ENCODE peak calls at places on chromosomes 13 and 19, in ten cellular contexts. X, C, V, S, M, F, Q, P, J and L are unnamed samples.

GRCh38 chr19:47373246-47374240 is 24.4 kb downstream of the DHX34 start:
- DNase-seq in M (no peak), C (no peak), Q (no peak), X (no peak), J (no peak), S (no peak), P (no peak), V (no peak), F (no peak), L (no peak)

GRCh38 chr19:771332-771785 is 20.4 kb downstream of the MISP start:
- DNase-seq in M (no peak), P (no peak), J (no peak), X (peak), S (no peak), V (peak), F (no peak), Q (peak), C (no peak), L (no peak)

GRCh38 chr19:40601061-40601973 is at the start of gene LTBP4:
- DNase-seq in M (peak), S (no peak), P (no peak), C (peak), F (peak), V (peak), X (no peak), J (no peak), Q (no peak), L (no peak)

GRCh38 chr13:110306960-110307696 is at the start of the genes COL4A1 and COL4A2:
- DNase-seq in C (no peak), S (no peak), X (no peak), V (peak), M (peak), Q (peak), J (peak), P (no peak), F (peak), L (no peak)

GRCh38 chr13:34462843-34463242 is 479.2 kb upstream of the NBEA start:
- DNase-seq in C (no peak), S (no peak), Q (peak), F (no peak), J (no peak), V (no peak), M (no peak), X (peak), P (no peak), L (no peak)

GRCh38 chr19:49801966-49802661 is 11.0 kb downstream of the FUZ start:
- DNase-seq in J (peak), P (no peak), Q (peak), F (peak), C (no peak), V (peak), X (no peak), M (peak), S (peak), L (no peak)

GRCh38 chr13:97781891-97782305 is 171.6 kb upstream of the IPO5 start:
- DNase-seq in F (no peak), Q (no peak), X (no peak), S (no peak), J (no peak), M (no peak), C (no peak), V (no peak), P (no peak), L (no peak)

GRCh38 chr19:54473983-54474382 is 887 bp upstream of the CDC42EP5 start:
- DNase-seq in C (peak), J (no peak), Q (no peak), V (no peak), P (no peak), S (no peak), F (no peak), X (no peak), M (no peak), L (no peak)

GRCh38 chr13:26021516-26021915 is 30.3 kb downstream of the SHISA2 start:
- DNase-seq in V (no peak), F (no peak), X (no peak), S (no peak), Q (no peak), P (no peak), J (no peak), M (no peak), C (no peak), L (no peak)

GRCh38 chr19:47421844-47422395 is 2.6 kb upstream of the MEIS3 start:
- DNase-seq in M (no peak), Q (no peak), X (no peak), C (no peak), P (no peak), V (peak), J (no peak), F (no peak), S (no peak), L (no peak)

GRCh38 chr19:46461537-46461936 is 9.8 kb downstream of the PNMA8A start:
- DNase-seq in M (no peak), S (no peak), V (no peak), X (no peak), Q (no peak), F (no peak), J (no peak), P (no peak), C (no peak), L (no peak)

GRCh38 chr19:10617409-10618121 is 7.8 kb upstream of the SLC44A2 start:
- DNase-seq in V (peak), M (no peak), X (no peak), J (no peak), C (no peak), F (no peak), S (no peak), Q (no peak), P (no peak), L (no peak)

GRCh38 chr13:80109313-80109712 is 231.6 kb downstream of the SPRY2 start:
- DNase-seq in F (no peak), M (no peak), X (no peak), J (no peak), Q (peak), C (no peak), P (no peak), S (no peak), V (no peak), L (no peak)

GRCh38 chr13:48400090-48400694 is 12.7 kb downstream of the LPAR6 start:
- DNase-seq in S (no peak), J (no peak), V (no peak), X (no peak), F (no peak), C (no peak), M (no peak), Q (no peak), P (no peak), L (no peak)

GRCh38 chr13:66344770-66345367 is 885.3 kb downstream of the PCDH9 start:
- DNase-seq in M (no peak), S (no peak), X (no peak), F (no peak), P (no peak), J (no peak), V (no peak), Q (no peak), C (no peak), L (no peak)

GRCh38 chr19:35211545-35212230 is 16.9 kb downstream of the FAM187B start:
- DNase-seq in Q (peak), V (no peak), C (peak), J (no peak), S (peak), F (peak), P (no peak), M (peak), X (no peak), L (no peak)

GRCh38 chr19:4970558-4971423 is 1.9 kb downstream of the KDM4B start:
- DNase-seq in V (peak), C (peak), J (no peak), M (peak), Q (peak), P (no peak), F (peak), S (no peak), X (no peak), L (no peak)

GRCh38 chr19:7987084-7987768 is 18.2 kb downstream of the ELAVL1 start:
- DNase-seq in V (no peak), S (no peak), X (no peak), F (no peak), P (no peak), C (peak), J (no peak), Q (no peak), M (no peak), L (no peak)

GRCh38 chr19:45117167-45117594 is 24.2 kb downstream of the PPP1R37 start:
- DNase-seq in P (peak), X (no peak), C (no peak), J (no peak), F (peak), Q (no peak), S (no peak), M (no peak), V (no peak), L (peak)

GRCh38 chr13:48817166-48817802 is 158.4 kb upstream of the FNDC3A start:
- DNase-seq in X (no peak), M (no peak), J (no peak), V (no peak), P (no peak), C (no peak), S (no peak), Q (no peak), F (no peak), L (no peak)

GRCh38 chr19:58566989-58567388 is 6.1 kb downstream of the MZF1 start:
- DNase-seq in X (no peak), P (no peak), C (no peak), J (peak), S (no peak), V (no peak), Q (no peak), M (no peak), F (peak), L (no peak)

GRCh38 chr13:46595136-46595917 is 42.4 kb downstream of the LRCH1 start:
- DNase-seq in S (no peak), X (no peak), F (no peak), C (no peak), P (no peak), J (no peak), M (no peak), Q (peak), V (no peak), L (no peak)

GRCh38 chr19:10516671-10517286 is 468 bp downstream of the S1PR5 start:
- DNase-seq in F (no peak), S (no peak), P (no peak), Q (no peak), V (no peak), M (no peak), C (no peak), X (no peak), J (no peak), L (no peak)

DNA sequence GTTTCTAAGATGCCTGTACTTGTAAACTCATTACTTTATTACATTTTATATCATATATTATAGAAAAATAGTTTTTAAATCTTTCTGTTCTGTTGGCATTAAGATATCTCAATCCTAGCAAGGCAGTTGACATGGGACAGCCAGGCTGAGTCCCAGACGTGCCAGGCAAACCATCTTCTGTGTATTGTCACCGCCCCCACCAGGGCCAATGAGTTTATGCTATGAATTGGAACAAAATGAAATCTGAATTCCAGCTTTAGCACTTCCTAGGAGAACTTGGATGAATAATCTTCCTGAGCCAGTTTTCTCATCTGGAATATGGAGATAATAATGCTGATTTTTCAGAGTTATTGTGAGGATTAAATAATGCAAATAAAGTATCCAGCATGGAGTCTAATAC is 79.9 kb upstream of the GSX1 start:
- DNase-seq in M (no peak), F (peak), X (no peak), P (no peak), S (no peak), C (no peak), J (no peak), Q (no peak), V (peak), L (no peak)
- TF ChIP-seq POLR2AphosphoS5 in M (no peak), F (no peak), X (no peak), P (no peak), S (no peak), C (no peak), J (no peak), Q (no peak), V (no peak), L (no peak)

GRCh38 chr19:18435185-18435841 is 2.6 kb downstream of the ISYNA1 start:
- DNase-seq in V (no peak), X (no peak), F (no peak), C (peak), M (no peak), Q (no peak), J (no peak), P (no peak), S (no peak), L (no peak)

GRCh38 chr19:18437481-18438330 is at the start of gene ISYNA1:
- DNase-seq in Q (peak), S (no peak), P (no peak), J (no peak), F (peak), M (no peak), X (no peak), V (peak), C (peak), L (no peak)

GRCh38 chr19:18438331-18439024 is 545 bp upstream of the ISYNA1 start:
- DNase-seq in J (no peak), C (peak), S (no peak), V (no peak), F (no peak), M (no peak), P (no peak), Q (peak), X (no peak), L (no peak)

GRCh38 chr19:18435848-18436631 is 1.9 kb downstream of the ISYNA1 start:
- DNase-seq in V (no peak), S (no peak), C (peak), P (no peak), X (no peak), Q (no peak), J (no peak), M (no peak), F (no peak), L (no peak)

GRCh38 chr19:18436651-18437478 is 1.1 kb downstream of the ISYNA1 start:
- DNase-seq in Q (peak), J (no peak), P (no peak), M (peak), V (peak), C (peak), S (no peak), F (peak), X (no peak), L (peak)
- TF ChIP-seq POLR2AphosphoS5 in Q (peak), J (no peak), P (no peak), M (peak), V (peak), C (peak), S (no peak), F (no peak), X (peak), L (no peak)

GRCh38 chr19:32651729-32652140 is 23.2 kb downstream of the ANKRD27 start:
- DNase-seq in X (no peak), V (peak), J (no peak), C (no peak), Q (no peak), F (peak), S (no peak), P (no peak), M (peak), L (no peak)
- TF ChIP-seq POLR2AphosphoS5 in X (no peak), V (no peak), J (no peak), C (no peak), Q (no peak), F (no peak), S (no peak), P (no peak), M (peak), L (no peak)

GRCh38 chr19:29811125-29812079 is at the start of gene CCNE1:
- DNase-seq in S (peak), X (peak), J (peak), F (peak), V (peak), M (peak), C (peak), P (no peak), Q (peak), L (peak)
- TF ChIP-seq POLR2AphosphoS5 in S (no peak), X (peak), J (no peak), F (no peak), V (no peak), M (no peak), C (peak), P (peak), Q (no peak), L (peak)

GRCh38 chr19:20999731-21000352 is 20.6 kb upstream of the ZNF430 start:
- DNase-seq in S (peak), J (peak), X (no peak), P (peak), F (peak), V (peak), Q (peak), C (peak), M (peak), L (peak)
- TF ChIP-seq POLR2AphosphoS5 in S (no peak), J (no peak), X (no peak), P (peak), F (no peak), V (peak), Q (no peak), C (no peak), M (no peak), L (no peak)